ENCODE peak calls at places on chromosomes 16 and 17, in four cellular contexts. Y is vagina, G is right lobe of liver, B is skeletal muscle cell. K is an unnamed sample.

GRCh38 chr16:28321700-28322411 is 29.5 kb downstream of the SBK1 start:
- DNase-seq in G (no peak), B (no peak), Y (no peak), K (no peak)

GRCh38 chr17:60941028-60941427 is 263.4 kb downstream of the BCAS3 start:
- DNase-seq in G (peak), Y (no peak), B (peak), K (no peak)

GRCh38 chr17:74454197-74455024 is 12.0 kb upstream of the CD300A start:
- DNase-seq in B (peak), Y (no peak), G (peak), K (no peak)

GRCh38 chr17:63029520-63029919 is 63.5 kb downstream of the TANC2 start:
- DNase-seq in G (no peak), Y (no peak), B (no peak), K (no peak)

GRCh38 chr16:85570213-85570734 is 42.8 kb upstream of the GSE1 start:
- DNase-seq in Y (no peak), G (no peak), B (no peak), K (no peak)

GRCh38 chr17:148757-149156 is 11.4 kb downstream of the SCGB1C2 start:
- DNase-seq in Y (no peak), G (peak), B (no peak), K (no peak)

GRCh38 chr17:76076765-76077581 is 2.0 kb upstream of the ZACN start:
- DNase-seq in B (no peak), Y (no peak), G (no peak), K (peak)

GRCh38 chr17:36532435-36532975 is 2.2 kb downstream of the MYO19 start:
- DNase-seq in Y (no peak), G (no peak), B (no peak), K (no peak)

GRCh38 chr17:2965621-2966275 is 97.7 kb downstream of the OR1D5 start:
- DNase-seq in G (peak), Y (no peak), B (no peak), K (no peak)

GRCh38 chr17:51298508-51299371 is 38.4 kb downstream of the UTP18 start:
- DNase-seq in G (no peak), B (peak), Y (no peak), K (no peak)

GRCh38 chr16:57485091-57485915 is 990 bp downstream of the DOK4 start:
- DNase-seq in G (peak), B (no peak), Y (no peak), K (no peak)

GRCh38 chr17:6166492-6167179 is 96.5 kb downstream of the WSCD1 start:
- DNase-seq in B (no peak), G (no peak), Y (no peak), K (no peak)

GRCh38 chr17:46975287-46975686 is 3.8 kb downstream of the RPRML start:
- DNase-seq in G (no peak), B (no peak), Y (no peak), K (no peak)

GRCh38 chr16:53078765-53079484 is 24.1 kb downstream of the CHD9 start:
- DNase-seq in B (no peak), G (no peak), Y (no peak), K (no peak)

GRCh38 chr17:67290994-67291362 is 46.0 kb upstream of the HELZ start:
- DNase-seq in Y (no peak), G (no peak), B (no peak), K (no peak)

GRCh38 chr17:42702446-42702845 is 20.1 kb downstream of the CNTNAP1 start:
- DNase-seq in G (no peak), B (no peak), Y (no peak), K (no peak)